ENCODE peak calls at places on chromosomes 3 and 15, in four cellular contexts. Y is body of pancreas, S is stomach, C is prostate gland. P is an unnamed sample.

GRCh38 chr3:52842424-52842823 is 7.6 kb upstream of the MUSTN1 start:
- DNase-seq in Y (no peak), S (no peak), C (no peak), P (no peak)

GRCh38 chr3:99760602-99761001 is 57.1 kb upstream of the CMSS1 start:
- DNase-seq in Y (no peak), S (no peak), C (no peak), P (no peak)

GRCh38 chr3:160141485-160142185 is 83.6 kb upstream of the C3orf80 start:
- DNase-seq in Y (no peak), S (no peak), C (no peak), P (no peak)

GRCh38 chr3:149790265-149790664 is 2.1 kb downstream of the ANKUB1 start:
- DNase-seq in Y (no peak), S (no peak), C (no peak), P (no peak)

GRCh38 chr3:33773627-33774026 is 24.8 kb upstream of the PDCD6IP start:
- DNase-seq in Y (no peak), S (no peak), C (no peak), P (no peak)

GRCh38 chr3:17680530-17680929 is 61.9 kb downstream of the TBC1D5 start:
- DNase-seq in Y (no peak), S (no peak), C (no peak), P (no peak)

GRCh38 chr3:4019509-4019908 is 220.3 kb downstream of the LRRN1 start:
- DNase-seq in Y (no peak), S (no peak), C (no peak), P (no peak)

GRCh38 chr3:66885326-66886000 is 112.6 kb upstream of the KBTBD8 start:
- DNase-seq in Y (peak; percentile 36), S (no peak), C (no peak), P (no peak)

DNA sequence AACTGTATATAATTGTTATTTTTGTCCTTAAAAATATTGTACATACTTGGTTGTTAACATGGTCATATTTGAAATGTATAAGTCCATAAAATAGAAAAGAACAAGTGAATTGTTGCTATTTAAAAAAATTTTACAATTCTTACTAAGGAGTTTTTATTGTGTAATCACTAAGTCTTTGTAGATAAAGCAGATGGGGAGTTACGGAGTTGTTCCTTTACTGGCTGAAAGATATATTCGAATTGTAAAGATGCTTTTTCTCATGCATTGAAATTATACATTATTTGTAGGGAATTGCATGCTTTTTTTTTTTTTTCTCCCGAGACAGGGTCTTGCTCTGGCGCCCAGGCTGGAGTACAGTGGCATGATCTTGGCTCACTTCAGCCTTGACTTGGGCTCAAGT is 10.6 kb downstream of the NFKBIZ start:
- DNase-seq in Y (no peak), S (no peak), C (no peak), P (no peak)
- TF ChIP-seq POLR2A in Y (no peak), S (no peak), C (no peak), P (no peak)

DNA sequence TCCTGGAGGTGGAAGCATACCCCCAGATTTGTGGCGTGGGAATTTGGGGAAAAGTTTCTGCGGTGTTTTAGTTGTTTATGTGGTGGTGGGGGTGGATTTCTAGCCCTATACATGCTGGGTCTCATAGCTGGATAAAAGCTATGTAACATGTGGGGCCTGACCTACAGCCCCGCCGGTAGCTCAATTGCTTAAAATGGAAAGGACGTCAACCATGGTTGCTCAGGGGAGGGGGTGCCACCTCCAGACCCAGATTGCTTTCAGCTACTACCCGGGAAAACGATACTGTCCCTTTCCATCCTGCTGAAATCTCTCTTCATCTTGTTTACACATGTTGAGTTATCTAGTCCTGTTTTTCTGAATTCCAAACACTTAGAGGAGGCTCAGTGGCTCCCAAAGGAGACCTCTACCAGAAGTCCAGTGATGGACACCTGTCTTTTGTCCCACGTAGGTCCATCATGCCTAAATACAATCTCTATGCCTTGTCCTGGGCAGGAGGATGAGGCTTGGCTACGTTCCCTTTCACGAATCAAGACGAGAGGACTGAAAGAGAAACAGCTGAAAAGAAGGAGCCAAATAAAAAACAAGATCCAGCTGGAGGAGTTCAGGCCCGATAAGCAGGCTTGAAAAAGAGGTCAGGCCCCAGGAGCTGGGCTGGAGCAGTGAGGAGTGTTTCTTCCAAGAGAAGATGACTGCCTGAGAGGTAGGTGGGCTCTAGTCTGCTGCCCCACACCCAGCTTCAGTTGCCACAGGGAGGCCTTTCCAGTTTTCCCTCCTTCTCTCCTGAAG is 72.1 kb upstream of the TPRG1 start:
- DNase-seq in Y (peak; percentile 3), S (no peak), C (no peak), P (peak; percentile 68)
- TF ChIP-seq POLR2A in Y (no peak), S (no peak), C (no peak), P (no peak)

DNA sequence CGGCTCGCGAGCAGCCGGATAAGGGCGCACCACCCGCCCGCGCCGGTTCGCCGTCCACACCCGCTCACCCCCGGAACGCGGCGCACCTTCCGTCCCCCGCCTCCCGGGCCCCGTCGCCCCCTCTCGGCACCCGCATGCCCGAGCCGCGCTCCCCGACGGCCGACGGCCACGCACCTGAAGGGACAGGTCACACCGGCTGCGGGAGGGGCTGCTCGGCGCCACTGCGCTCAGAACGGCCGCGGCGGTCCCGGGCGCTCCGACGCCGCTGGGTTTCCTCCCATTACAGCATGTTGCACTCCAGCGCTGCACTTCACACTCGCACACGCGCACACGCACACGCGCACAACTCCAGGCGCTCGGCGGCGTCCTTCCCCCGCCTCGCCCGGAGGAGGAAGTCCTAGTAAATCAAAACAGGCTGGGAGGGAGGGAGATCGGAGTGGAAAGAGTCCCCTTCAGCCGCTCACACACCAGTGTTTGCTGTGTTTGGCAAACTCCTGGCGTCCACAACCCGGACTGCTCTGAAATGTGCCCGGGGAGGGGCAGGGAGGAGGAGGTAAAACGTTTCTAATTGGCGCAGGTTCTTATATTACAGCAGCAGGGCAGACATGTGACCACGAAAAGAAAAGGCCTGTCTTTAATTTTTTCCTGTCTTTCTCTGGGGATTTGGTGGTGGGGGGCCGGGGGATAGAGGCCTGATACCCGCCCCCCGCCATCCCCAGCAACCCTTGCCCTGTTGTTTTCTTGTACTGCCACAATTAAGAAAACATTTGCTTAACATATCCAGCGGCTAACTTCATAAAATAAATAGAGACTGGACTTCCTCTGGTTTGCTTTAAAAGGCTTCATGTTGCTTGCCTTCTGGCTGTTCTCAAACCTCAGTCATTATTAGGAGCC is 76.8 kb upstream of the VGLL4 start:
- DNase-seq in Y (peak; percentile 93), S (peak; percentile 82), C (peak; percentile 85), P (peak; percentile 64)
- TF ChIP-seq POLR2A in Y (peak; percentile 95), S (no peak), C (peak; percentile 74), P (no peak)

GRCh38 chr3:187062526-187063177 is 76.6 kb downstream of the RPL39L start:
- DNase-seq in Y (peak; percentile 16), S (no peak), C (peak; percentile 64), P (no peak)
- TF ChIP-seq POLR2A in Y (no peak), S (no peak), C (no peak), P (no peak)

DNA sequence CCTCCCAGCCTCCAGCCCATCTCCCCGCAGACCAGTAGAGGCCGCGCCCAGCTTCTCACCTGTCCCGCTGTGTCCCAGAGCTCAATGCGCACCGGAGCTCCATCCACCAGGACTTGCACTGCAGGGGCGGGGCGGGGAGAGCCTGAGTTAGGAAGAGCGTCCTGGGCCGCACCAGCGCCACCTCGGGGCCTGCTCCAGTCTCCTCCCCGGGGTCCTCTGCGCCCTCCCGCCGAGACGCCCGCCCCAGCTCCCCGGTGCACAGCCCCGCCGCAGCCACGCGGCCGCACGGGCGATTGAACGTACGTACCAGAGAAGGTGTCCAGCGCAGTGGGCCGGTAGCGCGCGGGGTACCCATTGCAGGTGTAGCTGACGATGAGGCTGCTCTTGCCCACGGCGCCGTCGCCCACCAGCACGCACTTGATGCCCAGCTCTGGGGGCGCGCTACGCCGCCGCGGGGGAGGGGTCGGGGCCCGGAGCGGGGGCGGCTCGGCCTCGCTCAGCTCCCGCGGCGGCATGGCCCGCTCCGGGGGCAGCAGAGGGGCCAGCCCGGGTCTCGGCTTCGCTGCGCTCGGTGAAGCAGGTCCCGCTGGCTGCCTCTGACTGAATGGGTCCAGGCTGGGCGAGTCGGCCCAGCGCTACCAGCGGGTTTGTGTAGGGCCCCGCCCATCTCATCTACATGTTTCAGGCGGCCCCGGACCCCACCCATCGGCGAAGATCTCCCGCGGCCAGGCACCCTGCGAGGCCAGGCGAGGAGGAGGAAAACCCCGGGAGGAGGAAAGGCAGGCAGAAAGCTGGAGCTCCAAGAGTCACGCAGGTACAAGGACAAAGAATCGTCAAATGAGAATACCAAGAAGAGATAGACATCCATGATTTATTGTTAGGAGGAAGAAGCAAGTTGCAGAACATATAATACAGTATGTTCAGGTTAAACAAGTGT is at the start of gene RHOV:
- DNase-seq in Y (peak; percentile 92), S (peak; percentile 82), C (peak; percentile 81), P (peak; percentile 68)
- TF ChIP-seq POLR2A in Y (peak; percentile 68), S (no peak), C (peak; percentile 84), P (no peak)